ENCODE peak calls at places on chromosomes 3 and 15, in five cellular contexts. X is NCI-H524; J is GM10248; A is activated T-helper 1 cell treated with anti-CD3 and anti-CD28 coated beads, Interleukin-12 subunit alpha, Interleukin-12 subunit beta, Interleukin-2, Interleukin-4 antibody, amounts not matched to agents 30 ng/mL and 10 ng/mL and 1 ng/mL, durations not matched to agents 14 hours and 24 hours and 36 hours; Z is activated T-cell treated with anti-CD3 and anti-CD28 coated beads, Interleukin-2, amount 50 U/mL, for 1 hour. H is an unnamed sample.

GRCh38 chr3:189512824-189513223 is 118.4 kb upstream of the TP63 start:
- DNase-seq in X (no peak), J (no peak), A (no peak), Z (no peak), H (no peak)

GRCh38 chr3:146142757-146143156 is 18.2 kb downstream of the PLOD2 start:
- DNase-seq in X (no peak), J (no peak), A (no peak), Z (no peak), H (no peak)

GRCh38 chr15:77819841-77820728 is 187.4 kb upstream of the LINGO1 start:
- DNase-seq in X (peak), J (no peak), A (no peak), Z (no peak), H (no peak)

GRCh38 chr3:12490547-12490946 is 6.3 kb downstream of the TSEN2 start:
- DNase-seq in X (no peak), J (no peak), A (no peak), Z (no peak), H (no peak)

GRCh38 chr15:25892126-25892525 is 29.0 kb upstream of the ATP10A start:
- DNase-seq in X (no peak), J (no peak), A (no peak), Z (no peak), H (no peak)

GRCh38 chr15:32818758-32819405 is 101.1 kb downstream of the GREM1 start:
- DNase-seq in X (peak), J (no peak), A (no peak), Z (no peak), H (no peak)

GRCh38 chr15:32888221-32888761 is 170.5 kb downstream of the GREM1 start:
- DNase-seq in X (no peak), J (no peak), A (no peak), Z (no peak), H (no peak)

GRCh38 chr3:9151240-9151639 is 98.2 kb downstream of the SRGAP3 start:
- DNase-seq in X (no peak), J (no peak), A (no peak), Z (no peak), H (no peak)

GRCh38 chr15:77907824-77908751 is 169.4 kb downstream of the TBC1D2B start:
- DNase-seq in X (no peak), J (peak), A (no peak), Z (peak), H (peak)

GRCh38 chr3:106542101-106542769 is 673.4 kb upstream of the CBLB start:
- DNase-seq in X (no peak), J (no peak), A (no peak), Z (no peak), H (no peak)

GRCh38 chr3:67654832-67655152 is 380 bp upstream of the SUCLG2 start:
- DNase-seq in X (no peak), J (no peak), A (no peak), Z (no peak), H (no peak)

GRCh38 chr3:101574388-101575156 is 592 bp downstream of the PCNP start:
- DNase-seq in X (peak), J (no peak), A (peak), Z (no peak), H (peak)

GRCh38 chr3:138471481-138471880 is 37.1 kb downstream of the ESYT3 start:
- DNase-seq in X (no peak), J (no peak), A (no peak), Z (no peak), H (no peak)

GRCh38 chr3:50652709-50653108 is 22.0 kb upstream of the DOCK3 start:
- DNase-seq in X (no peak), J (peak), A (no peak), Z (peak), H (peak)

GRCh38 chr3:15754047-15754446 is 43.7 kb downstream of the ANKRD28 start:
- DNase-seq in X (no peak), J (no peak), A (no peak), Z (no peak), H (no peak)